ENCODE peak calls at places on chromosomes 12 and 14, in five cellular contexts. T, M, O, C and F are unnamed samples.

GRCh38 chr12:25852792-25853191 is 105.7 kb upstream of the RASSF8 start:
- DNase-seq in M (no peak), T (no peak), O (no peak), C (no peak), F (no peak)

GRCh38 chr12:101924647-101925046 is 47.3 kb downstream of the DRAM1 start:
- DNase-seq in C (no peak), M (no peak), O (no peak), T (no peak), F (peak; percentile 16)

GRCh38 chr14:37650356-37651037 is 55.1 kb downstream of the TTC6 start:
- DNase-seq in O (no peak), T (peak; percentile 82), M (no peak), C (no peak), F (peak; percentile 99)

GRCh38 chr12:119340604-119341003 is 6.1 kb downstream of the CCDC60 start:
- DNase-seq in M (no peak), T (peak; percentile 23), C (no peak), O (no peak), F (no peak)

GRCh38 chr12:78293039-78293686 is 462.5 kb downstream of the NAV3 start:
- DNase-seq in T (no peak), C (no peak), O (no peak), M (no peak), F (no peak)

GRCh38 chr12:15608406-15608805 is 180.8 kb downstream of the EPS8 start:
- DNase-seq in T (no peak), C (no peak), M (no peak), O (no peak), F (no peak)

GRCh38 chr14:74501691-74502090 is 8.1 kb downstream of the ISCA2 start:
- DNase-seq in M (no peak), O (no peak), T (no peak), C (no peak), F (no peak)

GRCh38 chr12:51200156-51200555 is 17.7 kb downstream of the POU6F1 start:
- DNase-seq in O (no peak), T (no peak), C (no peak), M (no peak), F (no peak)

GRCh38 chr12:11580125-11580751 is 69.2 kb upstream of the ETV6 start:
- DNase-seq in T (no peak), O (no peak), M (no peak), C (no peak), F (no peak)

GRCh38 chr14:55845963-55846851 is 266.2 kb downstream of the KTN1 start:
- DNase-seq in M (no peak), O (no peak), C (no peak), T (no peak), F (no peak)

GRCh38 chr14:106820119-106820518 is 1293.7 kb downstream of the TMEM121 start:
- DNase-seq in M (no peak), T (no peak), O (no peak), C (no peak), F (no peak)

GRCh38 chr12:2095878-2096277 is 43.1 kb downstream of the CACNA1C start:
- DNase-seq in T (no peak), C (no peak), O (no peak), M (no peak), F (no peak)

GRCh38 chr14:90703841-90704240 is 112.4 kb downstream of the TTC7B start:
- DNase-seq in T (no peak), M (no peak), O (no peak), C (no peak), F (no peak)

GRCh38 chr14:36952702-36953101 is 219.7 kb downstream of the SLC25A21 start:
- DNase-seq in M (no peak), T (no peak), O (no peak), C (no peak), F (no peak)

GRCh38 chr12:49348781-49349180 is 2.1 kb downstream of the DNAJC22 start:
- DNase-seq in C (no peak), M (no peak), T (no peak), O (no peak), F (no peak)

GRCh38 chr12:67720383-67720856 is 71.9 kb downstream of the DYRK2 start:
- DNase-seq in C (no peak), M (no peak), T (no peak), O (no peak), F (peak; percentile 92)

GRCh38 chr12:57237952-57238853 is 8.7 kb downstream of the SHMT2 start:
- DNase-seq in O (no peak), T (peak; percentile 49), M (no peak), C (peak; percentile 83), F (peak; percentile 88)

GRCh38 chr14:25042362-25043299 is 7.3 kb downstream of the STXBP6 start:
- DNase-seq in T (no peak), C (no peak), M (peak; percentile 26), O (no peak), F (no peak)

GRCh38 chr12:26523708-26524150 is 309.3 kb downstream of the ITPR2 start:
- DNase-seq in T (no peak), M (peak; percentile 51), C (peak; percentile 90), O (no peak), F (no peak)

GRCh38 chr14:81772391-81772790 is 238.7 kb upstream of the SEL1L start:
- DNase-seq in T (no peak), C (no peak), M (no peak), O (no peak), F (no peak)

GRCh38 chr14:42110167-42110566 is 503.5 kb downstream of the LRFN5 start:
- DNase-seq in O (no peak), M (no peak), T (peak; percentile 73), C (no peak), F (peak; percentile 5)

GRCh38 chr12:120230326-120230973 is 29.5 kb upstream of the RPLP0 start:
- DNase-seq in O (no peak), C (no peak), T (no peak), M (no peak), F (no peak)

GRCh38 chr12:6937481-6938352 is 5.9 kb upstream of the RNU7-1 start:
- DNase-seq in M (peak; percentile 88), C (peak; percentile 97), T (peak; percentile 85), O (peak; percentile 84), F (peak; percentile 98)

GRCh38 chr12:100234591-100235304 is 32.1 kb downstream of the DEPDC4 start:
- DNase-seq in T (peak; percentile 28), C (no peak), M (no peak), O (no peak), F (peak; percentile 30)